ENCODE peak calls at places on chromosomes 12 and 14, in seven cellular contexts. H is HL-60, O is K562, K is suprapubic skin, S is GM12891, P is Panc1, F is vagina. W is an unnamed sample.

GRCh38 chr14:32991706-32992105 is 53.0 kb downstream of the NPAS3 start:
- DNase-seq in H (no peak), O (no peak), K (no peak), S (no peak), P (no peak), F (no peak), W (no peak)

GRCh38 chr14:58755026-58755929 is 117.5 kb downstream of the DACT1 start:
- DNase-seq in H (no peak), O (no peak), K (no peak), S (no peak), P (no peak), F (no peak), W (peak; percentile 25)

GRCh38 chr12:107586256-107586970 is 99.2 kb upstream of the PWP1 start:
- DNase-seq in H (no peak), O (no peak), K (no peak), S (no peak), P (no peak), F (no peak), W (no peak)

GRCh38 chr12:101703487-101703886 is 6.0 kb downstream of the CHPT1 start:
- DNase-seq in H (no peak), O (no peak), K (no peak), S (no peak), P (no peak), F (no peak), W (no peak)

GRCh38 chr12:91404362-91404899 is 221.8 kb upstream of the DCN start:
- DNase-seq in H (no peak), O (no peak), K (no peak), S (no peak), P (no peak), F (no peak), W (no peak)

GRCh38 chr14:50944647-50945413 is 547 bp upstream of the PYGL start:
- DNase-seq in H (no peak), O (no peak), K (peak; percentile 87), S (no peak), P (no peak), F (no peak), W (peak; percentile 47)

GRCh38 chr12:122963928-122964240 is 2.4 kb downstream of the ABCB9 start:
- DNase-seq in H (no peak), O (no peak), K (no peak), S (no peak), P (no peak), F (no peak), W (no peak)

GRCh38 chr14:61342486-61342885 is 21.1 kb downstream of the PRKCH start:
- DNase-seq in H (no peak), O (no peak), K (no peak), S (no peak), P (no peak), F (no peak), W (no peak)

GRCh38 chr14:51253880-51254279 is 13.8 kb downstream of the TMX1 start:
- DNase-seq in H (no peak), O (no peak), K (no peak), S (no peak), P (no peak), F (no peak), W (no peak)

GRCh38 chr12:2418579-2418978 is 365.8 kb downstream of the CACNA1C start:
- DNase-seq in H (no peak), O (no peak), K (no peak), S (no peak), P (no peak), F (no peak), W (no peak)

GRCh38 chr12:107344035-107344808 is 250.9 kb upstream of the CRY1 start:
- DNase-seq in H (no peak), O (no peak), K (no peak), S (no peak), P (peak; percentile 28), F (no peak), W (no peak)

GRCh38 chr14:79502751-79503148 is 708.6 kb downstream of the DIO2 start:
- DNase-seq in H (no peak), O (no peak), K (no peak), S (no peak), P (no peak), F (no peak), W (no peak)

GRCh38 chr12:54036620-54037359 is 3.9 kb downstream of the HOXC5 start:
- DNase-seq in H (no peak), O (no peak), K (peak; percentile 78), S (no peak), P (no peak), F (no peak), W (no peak)

GRCh38 chr12:113670742-113671141 is 199.1 kb upstream of the LHX5 start:
- DNase-seq in H (no peak), O (no peak), K (no peak), S (no peak), P (no peak), F (no peak), W (no peak)

GRCh38 chr14:32201196-32201815 is 539 bp upstream of the RNU6-7 start:
- DNase-seq in H (peak; percentile 60), O (peak; percentile 91), K (peak; percentile 82), S (peak; percentile 32), P (peak; percentile 45), F (peak; percentile 91), W (peak; percentile 79)

GRCh38 chr12:27245039-27245438 is 953 bp downstream of the STK38L start:
- DNase-seq in H (no peak), O (no peak), K (no peak), S (no peak), P (peak; percentile 8), F (no peak), W (no peak)

GRCh38 chr12:80044694-80045046 is 54.7 kb upstream of the OTOGL start:
- DNase-seq in H (no peak), O (no peak), K (no peak), S (no peak), P (no peak), F (no peak), W (no peak)

GRCh38 chr14:51880810-51881580 is 20.6 kb downstream of the GNG2 start:
- DNase-seq in H (peak; percentile 38), O (no peak), K (no peak), S (no peak), P (no peak), F (no peak), W (no peak)

GRCh38 chr12:26906704-26907103 is 31.1 kb downstream of the INTS13 start:
- DNase-seq in H (no peak), O (no peak), K (no peak), S (no peak), P (no peak), F (no peak), W (no peak)

DNA sequence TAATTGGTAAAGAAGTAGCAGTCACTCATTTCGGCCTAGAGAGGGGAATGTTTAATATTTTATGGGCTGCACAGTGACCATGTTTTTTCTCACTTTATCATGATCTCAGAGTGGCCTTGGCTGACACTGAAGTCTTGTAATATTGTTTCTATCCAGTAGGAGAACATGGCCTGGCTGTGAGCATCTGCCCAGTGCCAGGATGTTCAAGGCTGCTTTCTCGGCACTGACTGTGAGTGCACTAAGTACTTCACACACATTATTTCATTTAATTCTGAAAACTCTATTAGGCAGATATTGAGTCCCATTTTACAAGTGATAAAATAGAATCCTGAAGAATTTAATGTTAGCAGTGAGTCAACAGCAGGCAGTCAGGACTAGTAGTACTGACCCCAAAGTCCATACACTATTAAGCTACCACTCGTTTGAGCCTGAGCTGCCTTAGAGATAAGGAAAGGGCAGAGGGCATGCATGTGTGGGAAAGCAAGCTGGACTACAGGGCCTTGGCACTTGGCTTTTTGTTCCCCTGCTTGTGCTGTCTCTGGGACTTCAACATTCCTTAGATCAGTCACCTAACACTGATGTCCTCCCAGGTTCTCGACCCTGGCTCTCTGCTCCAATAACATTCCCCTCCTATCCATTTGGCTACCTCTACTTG is 42.2 kb upstream of the APPL2 start:
- DNase-seq in H (no peak), O (peak; percentile 7), K (no peak), S (no peak), P (no peak), F (no peak), W (no peak)
- TF ChIP-seq POLR2AphosphoS5 in H (no peak), O (no peak), K (no peak), S (no peak), P (no peak), F (no peak), W (no peak)

DNA sequence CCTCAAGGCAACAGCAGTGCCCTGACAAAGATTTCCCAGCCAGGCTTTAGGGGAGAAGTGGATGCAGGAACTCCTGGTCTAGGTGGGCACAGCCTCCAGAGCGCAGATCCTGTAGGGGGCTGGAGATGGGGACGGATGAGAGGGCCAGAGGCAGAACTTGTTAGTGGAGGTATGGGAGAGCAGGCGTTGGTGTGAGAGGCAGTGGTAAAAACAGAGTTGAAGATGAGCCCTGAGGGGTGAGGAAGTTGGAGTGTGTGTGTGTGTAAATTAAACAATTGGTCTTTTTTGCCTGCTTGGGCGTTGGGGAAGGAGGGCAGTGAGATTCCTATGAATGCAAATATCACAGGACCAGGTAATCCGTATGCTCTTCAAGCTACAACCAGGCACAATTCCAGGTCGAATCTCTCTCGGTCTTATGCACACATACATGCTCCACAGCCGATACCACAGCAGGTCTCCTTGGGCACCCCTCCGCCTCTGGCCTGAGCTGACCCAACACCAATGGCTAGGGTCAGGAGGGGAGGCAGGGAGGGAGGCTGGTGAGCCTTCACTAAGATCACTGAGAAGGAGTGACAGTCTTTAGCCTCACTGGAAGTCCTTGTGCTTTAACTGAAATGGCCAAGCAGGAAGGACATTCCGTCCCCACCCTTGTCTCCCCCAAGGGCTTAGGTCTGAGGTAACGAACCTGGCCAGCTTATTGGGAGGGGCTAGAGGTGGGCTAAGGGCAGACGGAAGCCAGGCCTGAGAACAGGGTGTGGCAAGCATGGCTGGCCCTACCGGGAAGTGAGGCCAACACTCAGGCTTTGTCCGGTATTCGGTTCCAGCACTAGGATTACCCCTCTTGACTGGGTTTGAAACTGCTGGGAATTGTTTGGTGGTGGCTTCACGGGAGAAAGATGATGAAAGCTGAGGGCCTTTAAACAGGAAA is 1.5 kb upstream of the KRT7 start:
- DNase-seq in H (no peak), O (no peak), K (no peak), S (no peak), P (no peak), F (no peak), W (no peak)
- TF ChIP-seq POLR2AphosphoS5 in H (no peak), O (no peak), K (no peak), S (no peak), P (no peak), F (no peak), W (peak; percentile 58)

GRCh38 chr14:28308727-28309126 is 457.9 kb upstream of the FOXG1 start:
- DNase-seq in H (no peak), O (no peak), K (no peak), S (no peak), P (peak; percentile 15), F (no peak), W (no peak)
- TF ChIP-seq POLR2AphosphoS5 in H (no peak), O (no peak), K (no peak), S (no peak), P (no peak), F (no peak), W (no peak)

DNA sequence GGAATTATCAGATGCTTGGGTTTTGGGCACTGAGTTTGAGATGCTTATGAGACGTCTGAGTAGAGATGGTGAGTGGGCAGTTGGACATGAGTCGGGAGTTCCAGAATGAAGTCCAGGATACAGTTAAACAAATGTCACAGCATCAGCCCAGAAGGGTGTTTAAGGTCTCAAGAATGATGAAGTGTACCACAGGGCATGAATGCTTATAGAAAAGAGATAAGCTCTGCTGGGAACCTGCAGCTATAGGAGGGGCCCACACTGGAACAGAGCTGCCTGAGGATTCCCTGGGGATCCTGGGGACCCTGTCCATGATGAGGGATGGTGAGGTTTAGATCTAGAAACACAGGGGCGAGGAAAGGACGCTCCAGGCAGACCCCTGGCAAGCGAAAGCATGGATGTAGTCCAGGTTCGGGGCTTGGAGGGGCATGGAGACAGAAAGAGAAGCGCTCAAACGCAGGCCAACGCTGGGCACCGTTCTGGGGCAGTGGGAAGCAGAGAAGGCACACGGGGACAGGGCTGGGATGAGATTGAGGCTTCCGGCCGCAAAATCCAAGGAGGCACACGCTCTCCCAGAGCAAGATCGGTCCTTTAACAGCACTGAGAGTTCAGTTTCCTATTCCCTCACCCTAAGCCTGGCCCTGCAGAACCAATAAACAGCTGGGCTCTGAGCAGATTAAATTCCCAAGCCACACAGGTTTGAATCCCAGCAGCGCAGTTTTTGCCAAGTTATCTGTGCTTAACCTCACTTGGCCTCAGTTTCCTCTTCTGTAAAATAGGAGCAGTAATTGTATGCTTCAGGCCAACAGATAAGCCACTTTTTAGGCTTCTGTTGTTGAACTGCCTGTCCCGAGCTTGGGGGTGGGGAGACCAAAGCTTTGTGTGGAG is 52.9 kb downstream of the EID3 start:
- DNase-seq in H (no peak), O (no peak), K (no peak), S (no peak), P (no peak), F (peak; percentile 56), W (no peak)
- TF ChIP-seq POLR2AphosphoS5 in H (no peak), O (no peak), K (no peak), S (no peak), P (peak; percentile 92), F (no peak), W (no peak)